ENCODE peak calls at places on chromosome 2, in five cellular contexts. B is adrenal gland, A is transverse colon, Z is IMR-90, O is ovary. T is an unnamed sample.

GRCh38 chr2:143399679-143400078 is 270.5 kb downstream of the ARHGAP15 start:
- DNase-seq in A (no peak), O (no peak), Z (peak), B (no peak), T (no peak)

GRCh38 chr2:130368786-130369185 is 12.9 kb downstream of the PTPN18 start:
- DNase-seq in O (no peak), Z (no peak), A (no peak), B (no peak), T (no peak)

GRCh38 chr2:14903709-14904374 is 271.3 kb downstream of the LRATD1 start:
- DNase-seq in O (no peak), A (peak), B (no peak), Z (no peak), T (no peak)

GRCh38 chr2:118940486-118941120 is 1.4 kb upstream of the MARCO start:
- DNase-seq in A (peak), Z (no peak), O (no peak), B (peak), T (no peak)

GRCh38 chr2:68971591-68972231 is 2.7 kb upstream of the GKN1 start:
- DNase-seq in B (no peak), Z (peak), A (no peak), O (no peak), T (no peak)

GRCh38 chr2:230660294-230661060 is 52.2 kb upstream of the CAB39 start:
- DNase-seq in Z (no peak), B (peak), O (no peak), A (peak), T (no peak)

GRCh38 chr2:66569321-66569851 is 134.5 kb downstream of the MEIS1 start:
- DNase-seq in A (no peak), O (no peak), Z (peak), B (no peak), T (peak)

GRCh38 chr2:233490831-233491230 is 75.8 kb downstream of the USP40 start:
- DNase-seq in Z (no peak), O (no peak), A (no peak), B (no peak), T (no peak)

GRCh38 chr2:229245013-229245412 is 26.1 kb downstream of the PID1 start:
- DNase-seq in B (no peak), O (no peak), A (no peak), Z (peak), T (no peak)

GRCh38 chr2:150526006-150526405 is 38.5 kb upstream of the RND3 start:
- DNase-seq in A (no peak), B (no peak), O (no peak), Z (no peak), T (no peak)

GRCh38 chr2:12326449-12327190 is 390.1 kb upstream of the TRIB2 start:
- DNase-seq in Z (no peak), B (no peak), O (no peak), A (no peak), T (no peak)

GRCh38 chr2:69734040-69734611 is 7.8 kb upstream of the ANXA4 start:
- DNase-seq in Z (no peak), A (no peak), O (peak), B (peak), T (peak)

GRCh38 chr2:230267059-230267458 is 41.5 kb downstream of the SP140 start:
- DNase-seq in Z (no peak), O (no peak), A (no peak), B (no peak), T (no peak)

GRCh38 chr2:122542646-122543045 is 787.2 kb downstream of the TSN start:
- DNase-seq in B (no peak), Z (no peak), A (no peak), O (no peak), T (no peak)

GRCh38 chr2:121502781-121503180 is 27.9 kb upstream of the RNU4ATAC start:
- DNase-seq in Z (peak), B (no peak), O (no peak), A (no peak), T (no peak)

GRCh38 chr2:212535963-212536362 is 2.6 kb downstream of the ERBB4 start:
- DNase-seq in B (no peak), O (no peak), A (no peak), Z (no peak), T (no peak)

GRCh38 chr2:156470975-156471583 is 34.9 kb downstream of the GPD2 start:
- DNase-seq in Z (no peak), O (no peak), B (no peak), A (no peak), T (no peak)

GRCh38 chr2:61434314-61434713 is 36.6 kb downstream of the USP34 start:
- DNase-seq in B (no peak), O (no peak), A (no peak), Z (no peak), T (no peak)

GRCh38 chr2:239735131-239735828 is 289.9 kb downstream of the NDUFA10 start:
- DNase-seq in B (no peak), O (no peak), Z (no peak), A (no peak), T (no peak)

GRCh38 chr2:185978634-185979405 is 240.2 kb downstream of the FSIP2 start:
- DNase-seq in A (no peak), Z (peak), B (no peak), O (no peak), T (no peak)

DNA sequence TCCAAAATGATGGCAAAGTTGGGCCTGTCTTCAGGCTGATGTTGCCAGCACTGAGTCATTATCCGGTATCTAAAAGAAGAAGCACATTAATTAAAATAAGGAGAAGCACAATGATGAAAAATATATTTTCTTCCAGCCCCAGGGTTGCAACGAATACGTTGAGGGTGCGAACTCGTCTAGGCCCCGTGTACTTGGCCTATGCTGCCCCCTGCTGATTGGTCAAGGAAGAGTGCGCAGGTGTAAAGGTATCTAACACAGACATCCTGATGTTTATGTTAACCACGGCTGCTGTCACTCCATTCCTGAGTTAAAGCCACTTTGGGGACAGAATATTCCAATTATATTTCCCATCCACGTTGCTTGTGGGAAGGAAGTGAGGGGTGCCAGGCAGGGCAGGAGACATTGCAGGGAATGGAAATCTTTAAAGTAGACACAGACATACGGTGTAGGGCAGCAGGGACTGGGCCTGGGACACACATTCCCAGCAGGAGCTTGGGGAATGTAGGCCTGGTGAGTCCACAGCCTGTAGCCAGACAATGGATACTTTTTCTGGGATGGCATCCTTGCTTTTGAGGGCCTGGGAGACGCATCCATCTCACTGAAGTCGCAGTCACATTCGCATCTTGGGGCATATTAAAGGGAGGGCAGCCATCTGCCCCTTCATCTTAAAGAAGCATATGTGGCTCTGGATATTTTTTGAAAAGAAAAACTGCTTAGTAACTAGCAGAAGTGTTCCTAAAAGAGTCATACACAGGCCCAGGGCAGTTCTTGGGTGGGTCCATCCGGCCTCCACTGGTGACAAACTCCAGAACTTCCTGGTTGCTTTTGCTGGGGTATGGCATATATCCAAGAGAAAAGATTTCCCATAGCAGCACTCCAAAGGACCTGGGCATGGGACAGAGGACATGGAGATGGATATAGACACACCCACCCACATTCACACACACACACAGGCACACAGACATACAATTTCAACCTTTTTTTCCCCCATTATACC is 81.9 kb downstream of the CLIP4 start:
- DNase-seq in B (peak), Z (peak), A (peak), O (peak), T (peak)
- TF ChIP-seq CTCF in B (peak), Z (peak), A (peak), O (peak), T (peak)

DNA sequence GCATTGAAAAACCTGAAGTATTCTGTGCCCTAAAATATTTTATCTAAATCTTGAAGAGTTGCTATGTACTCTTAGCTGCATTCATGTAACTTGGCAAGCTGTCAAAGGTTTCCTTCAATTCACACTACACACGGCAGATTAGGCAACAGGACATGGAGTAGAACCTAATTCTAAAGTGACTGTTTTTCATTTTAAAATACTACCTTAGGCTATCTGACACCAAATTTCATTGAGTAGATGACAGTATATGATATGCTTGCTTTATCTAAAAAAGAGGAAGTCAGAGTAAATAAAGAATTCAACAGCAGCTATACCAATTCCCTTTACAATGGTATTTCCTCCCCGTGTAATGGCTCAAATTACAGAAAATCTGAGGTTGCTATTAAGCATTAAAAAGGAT is 45.4 kb downstream of the EXOC6B start:
- DNase-seq in B (no peak), O (no peak), A (no peak), Z (peak), T (no peak)
- H3K27ac ChIP-seq in B (no peak), O (no peak), A (no peak), Z (no peak), T (peak)

GRCh38 chr2:201643216-201643651 is at the start of gene TMEM237:
- DNase-seq in O (peak), Z (peak), B (peak), A (peak), T (peak)
- TF ChIP-seq POLR2A in O (no peak), Z (no peak), B (no peak), A (no peak), T (no peak)

DNA sequence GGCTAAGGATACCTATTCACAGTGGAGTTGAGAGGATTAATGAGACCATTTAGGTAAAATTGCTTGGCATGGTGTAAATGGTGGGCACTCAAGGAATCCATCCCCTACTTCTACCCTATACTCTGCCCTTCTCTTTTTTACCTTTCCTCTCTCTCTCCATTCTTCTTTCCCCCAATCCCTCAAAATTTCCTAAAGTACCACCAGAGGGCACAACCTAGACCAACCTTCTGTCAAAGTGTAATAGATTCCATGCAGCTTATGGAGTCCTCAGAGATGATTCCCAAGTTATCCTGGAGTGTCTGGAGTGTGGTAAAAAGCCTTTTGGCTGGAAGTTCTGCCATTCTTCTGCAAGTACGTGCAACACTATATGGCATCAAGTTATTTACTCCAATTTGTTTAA is 33.0 kb upstream of the CCDC195 start:
- DNase-seq in Z (no peak), B (no peak), A (no peak), O (no peak), T (no peak)
- TF ChIP-seq CTCF in Z (no peak), B (no peak), A (no peak), O (no peak), T (no peak)

GRCh38 chr2:3626817-3627499 is 31.0 kb upstream of the ALLC start:
- DNase-seq in O (peak), B (peak), Z (no peak), A (no peak), T (peak)
- H3K27ac ChIP-seq in O (no peak), B (peak), Z (peak), A (no peak), T (no peak)

GRCh38 chr2:20215183-20216040 is 9.5 kb downstream of the SDC1 start:
- DNase-seq in Z (no peak), B (no peak), O (no peak), A (peak), T (no peak)

GRCh38 chr2:20216130-20217025 is 8.6 kb downstream of the SDC1 start:
- DNase-seq in O (no peak), B (no peak), Z (no peak), A (no peak), T (no peak)

GRCh38 chr2:20219763-20220380 is 5.1 kb downstream of the SDC1 start:
- DNase-seq in O (peak), A (no peak), B (no peak), Z (no peak), T (no peak)

GRCh38 chr2:20218331-20219320 is 6.3 kb downstream of the SDC1 start:
- DNase-seq in A (no peak), B (no peak), Z (no peak), O (no peak), T (no peak)

GRCh38 chr2:20217041-20217970 is 7.6 kb downstream of the SDC1 start:
- DNase-seq in Z (no peak), A (no peak), B (no peak), O (no peak), T (no peak)
- TF ChIP-seq POLR2A in Z (no peak), A (no peak), B (peak), O (no peak), T (no peak)

GRCh38 chr2:23617817-23618216 is 232.8 kb downstream of the KLHL29 start:
- DNase-seq in Z (no peak), O (no peak), B (no peak), A (peak), T (peak)

GRCh38 chr2:23619941-23620340 is 235.0 kb downstream of the KLHL29 start:
- DNase-seq in Z (no peak), B (no peak), A (no peak), O (no peak), T (no peak)

GRCh38 chr2:23618265-23618664 is 233.3 kb downstream of the KLHL29 start:
- DNase-seq in A (no peak), O (no peak), Z (no peak), B (no peak), T (no peak)

GRCh38 chr2:23617167-23617787 is 232.3 kb downstream of the KLHL29 start:
- DNase-seq in A (peak), B (no peak), Z (peak), O (peak), T (peak)

GRCh38 chr2:23618696-23619530 is 233.9 kb downstream of the KLHL29 start:
- DNase-seq in B (no peak), Z (peak), A (no peak), O (no peak), T (no peak)
- TF ChIP-seq CTCF in B (no peak), Z (no peak), A (no peak), O (no peak), T (no peak)

GRCh38 chr2:54636425-54637139 is 86.9 kb upstream of the EML6 start:
- DNase-seq in B (peak), O (no peak), Z (no peak), A (no peak), T (no peak)
- H3K27ac ChIP-seq in B (peak), O (no peak), Z (no peak), A (no peak), T (peak)

T was measured in uterus.